ENCODE peak calls at places on chromosomes 3 and 15, in five cellular contexts. P is stomach; G is foreskin keratinocyte; Z is IMR-90; O is CD4-positive, alpha-beta T cell. S is an unnamed sample.

GRCh38 chr3:191143224-191143623 is 55.8 kb upstream of the OSTN start:
- DNase-seq in P (no peak), G (no peak), Z (no peak), O (no peak), S (no peak)

GRCh38 chr3:188339410-188340295 is 185.7 kb downstream of the LPP start:
- DNase-seq in P (no peak), G (no peak), Z (no peak), O (no peak), S (no peak)

GRCh38 chr3:14602804-14603644 is 48.5 kb upstream of the CCDC174 start:
- DNase-seq in P (peak; percentile 41), G (no peak), Z (no peak), O (no peak), S (no peak)

GRCh38 chr3:5136211-5136610 is 14.1 kb downstream of the ARL8B start:
- DNase-seq in P (no peak), G (no peak), Z (no peak), O (no peak), S (no peak)

GRCh38 chr3:59424268-59425010 is 374.6 kb upstream of the CFAP20DC start:
- DNase-seq in P (no peak), G (peak; percentile 88), Z (peak; percentile 93), O (peak; percentile 15), S (peak; percentile 61)

GRCh38 chr3:152508705-152509104 is 240.0 kb downstream of the MBNL1 start:
- DNase-seq in P (no peak), G (peak; percentile 6), Z (no peak), O (no peak), S (no peak)

GRCh38 chr3:128495435-128495970 is 2.5 kb upstream of the GATA2 start:
- DNase-seq in P (no peak), G (no peak), Z (no peak), O (no peak), S (no peak)

GRCh38 chr3:115021061-115021460 is 126.0 kb downstream of the ZBTB20 start:
- DNase-seq in P (no peak), G (no peak), Z (no peak), O (no peak), S (no peak)

GRCh38 chr15:74322558-74323180 is 44.8 kb downstream of the CYP11A1 start:
- DNase-seq in P (peak; percentile 59), G (no peak), Z (peak; percentile 58), O (peak; percentile 38), S (peak; percentile 39)

GRCh38 chr3:82973810-82974209 is 1212.4 kb upstream of the GBE1 start:
- DNase-seq in P (no peak), G (no peak), Z (no peak), O (no peak), S (no peak)

GRCh38 chr15:65962187-65962586 is 92.9 kb downstream of the RAB11A start:
- DNase-seq in P (no peak), G (no peak), Z (no peak), O (no peak), S (no peak)

GRCh38 chr15:65963911-65964482 is 94.7 kb downstream of the RAB11A start:
- DNase-seq in P (no peak), G (no peak), Z (no peak), O (no peak), S (no peak)

GRCh38 chr15:65960586-65960985 is 91.3 kb downstream of the RAB11A start:
- DNase-seq in P (no peak), G (no peak), Z (no peak), O (no peak), S (no peak)

GRCh38 chr15:65964792-65965433 is 95.6 kb downstream of the RAB11A start:
- DNase-seq in P (no peak), G (no peak), Z (no peak), O (no peak), S (no peak)

DNA sequence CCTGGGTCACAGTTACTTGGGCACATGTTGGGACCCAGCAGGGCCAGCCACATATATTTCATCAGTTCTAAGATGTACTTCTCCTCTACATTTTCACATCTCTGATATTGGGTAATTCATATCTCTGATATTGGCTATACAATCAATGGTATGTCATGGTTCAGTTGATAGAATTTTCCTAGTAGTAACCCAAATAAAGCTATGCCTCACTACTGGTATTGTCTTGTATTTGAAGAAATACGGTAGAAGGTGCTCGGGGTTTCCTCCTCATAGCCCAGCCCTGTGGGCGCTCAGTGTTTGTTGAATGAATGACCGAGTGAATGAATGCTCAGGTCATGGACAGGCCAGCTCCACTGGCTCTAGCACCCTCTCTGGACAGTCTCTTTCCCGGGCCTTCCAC is 94.1 kb downstream of the RAB11A start:
- DNase-seq in P (no peak), G (no peak), Z (no peak), O (no peak), S (no peak)
- H3K27ac ChIP-seq in P (no peak overlapping the region), G (no peak overlapping the region), Z (no peak overlapping the region), O (no peak overlapping the region), S (no peak overlapping the region)

GRCh38 chr15:89523101-89523500 is 26.7 kb upstream of the RHCG start:
- DNase-seq in P (no peak), G (no peak), Z (no peak), O (no peak), S (no peak)
- H3K27ac ChIP-seq in P (no peak overlapping the region), G (no peak overlapping the region), Z (no peak overlapping the region), O (no peak overlapping the region), S (no peak overlapping the region)

GRCh38 chr15:69164807-69165636 is 4.6 kb downstream of the GLCE start:
- DNase-seq in P (no peak), G (peak; percentile 55), Z (peak; percentile 88), O (no peak), S (no peak)
- H3K27ac ChIP-seq in P (no peak overlapping the region), G (no peak overlapping the region), Z (no peak overlapping the region), O (no peak overlapping the region), S (no peak overlapping the region)

GRCh38 chr3:194775731-194776130 is 90.0 kb downstream of the FAM43A start:
- DNase-seq in P (no peak), G (no peak), Z (no peak), O (no peak), S (no peak)

GRCh38 chr3:194772241-194773000 is 86.7 kb downstream of the FAM43A start:
- DNase-seq in P (no peak), G (peak; percentile 64), Z (no peak), O (no peak), S (no peak)

GRCh38 chr3:194775266-194775665 is 89.6 kb downstream of the FAM43A start:
- DNase-seq in P (no peak), G (no peak), Z (no peak), O (no peak), S (no peak)

GRCh38 chr3:194773216-194773615 is 87.5 kb downstream of the FAM43A start:
- DNase-seq in P (no peak), G (peak; percentile 22), Z (no peak), O (no peak), S (no peak)

DNA sequence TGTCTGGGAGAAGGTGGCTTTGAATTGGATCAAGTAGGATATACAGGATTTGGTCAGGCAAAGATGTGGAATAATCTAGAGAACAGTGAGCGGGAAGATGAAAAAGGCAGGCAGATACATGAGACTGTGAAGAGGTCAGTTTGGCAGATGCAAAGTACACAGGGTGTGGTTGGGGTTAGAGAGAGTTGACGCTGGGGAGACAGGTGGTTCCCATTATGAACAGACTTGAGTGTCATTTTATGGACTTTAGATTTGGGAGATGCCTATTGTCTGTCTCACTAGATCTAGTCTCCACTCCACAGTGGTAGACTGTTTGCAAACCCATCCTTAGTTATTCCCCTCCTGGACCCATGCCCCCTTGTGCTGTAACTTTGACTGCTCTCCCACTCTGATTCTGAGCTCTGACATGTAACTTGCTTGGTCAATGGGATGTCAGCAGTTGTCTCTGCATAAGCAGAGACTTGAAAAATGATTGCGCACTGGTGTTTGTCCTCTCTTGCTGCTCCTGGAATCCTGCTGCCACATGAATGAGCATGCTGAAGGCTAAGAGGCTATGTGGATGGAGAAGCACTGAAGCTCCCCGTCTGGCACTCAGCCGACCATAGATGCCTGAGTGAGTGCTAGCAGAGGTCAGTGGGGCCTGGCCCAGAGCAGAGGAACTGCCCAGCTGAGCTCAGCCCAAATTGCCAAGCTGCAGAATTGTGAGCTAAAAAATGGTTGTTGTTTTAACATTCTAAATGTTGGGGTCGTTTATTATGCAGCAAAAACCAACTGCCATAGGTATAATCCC is 88.2 kb downstream of the FAM43A start:
- DNase-seq in P (no peak), G (no peak), Z (no peak), O (no peak), S (no peak)
- H3K27ac ChIP-seq in P (no peak overlapping the region), G (no peak overlapping the region), Z (no peak overlapping the region), O (no peak overlapping the region), S (no peak overlapping the region)

GRCh38 chr15:77609558-77609957 is 23.2 kb downstream of the LINGO1 start:
- DNase-seq in P (no peak), G (no peak), Z (no peak), O (no peak), S (no peak)

GRCh38 chr15:77614251-77614806 is 18.4 kb downstream of the LINGO1 start:
- DNase-seq in P (no peak), G (no peak), Z (no peak), O (no peak), S (no peak)

GRCh38 chr15:77610731-77611130 is 22.0 kb downstream of the LINGO1 start:
- DNase-seq in P (no peak), G (no peak), Z (no peak), O (no peak), S (no peak)

GRCh38 chr15:77612958-77613601 is 19.6 kb downstream of the LINGO1 start:
- DNase-seq in P (no peak), G (no peak), Z (no peak), O (no peak), S (no peak)

GRCh38 chr15:77611767-77612166 is 20.9 kb downstream of the LINGO1 start:
- DNase-seq in P (no peak), G (no peak), Z (no peak), O (no peak), S (no peak)
- H3K27ac ChIP-seq in P (no peak overlapping the region), G (no peak overlapping the region), Z (no peak overlapping the region), O (no peak overlapping the region), S (no peak overlapping the region)

DNA sequence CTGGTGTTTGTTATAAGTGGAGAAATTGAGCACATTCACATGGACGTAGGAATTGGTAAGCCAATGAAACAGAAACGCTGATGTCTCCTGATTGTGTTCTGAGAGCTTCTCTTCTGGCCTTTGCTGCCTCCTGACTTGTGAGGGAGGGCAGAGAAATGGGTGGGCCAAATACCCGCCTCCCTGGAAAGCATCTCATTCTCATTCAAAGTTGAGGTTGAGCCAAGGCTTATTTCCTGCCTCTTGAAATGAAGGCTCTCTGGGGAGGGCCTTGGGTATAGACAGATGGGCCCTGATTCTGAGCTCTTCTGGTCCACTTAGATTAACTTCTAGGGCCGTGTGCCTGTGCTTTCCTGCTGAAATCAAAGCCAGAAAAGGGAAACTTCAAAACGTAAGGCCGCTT is 57.4 kb upstream of the MYZAP start:
- DNase-seq in P (no peak), G (no peak), Z (no peak), O (no peak), S (no peak)
- H3K27ac ChIP-seq in P (no peak overlapping the region), G (no peak overlapping the region), Z (no peak overlapping the region), O (no peak overlapping the region), S (no peak overlapping the region)

DNA sequence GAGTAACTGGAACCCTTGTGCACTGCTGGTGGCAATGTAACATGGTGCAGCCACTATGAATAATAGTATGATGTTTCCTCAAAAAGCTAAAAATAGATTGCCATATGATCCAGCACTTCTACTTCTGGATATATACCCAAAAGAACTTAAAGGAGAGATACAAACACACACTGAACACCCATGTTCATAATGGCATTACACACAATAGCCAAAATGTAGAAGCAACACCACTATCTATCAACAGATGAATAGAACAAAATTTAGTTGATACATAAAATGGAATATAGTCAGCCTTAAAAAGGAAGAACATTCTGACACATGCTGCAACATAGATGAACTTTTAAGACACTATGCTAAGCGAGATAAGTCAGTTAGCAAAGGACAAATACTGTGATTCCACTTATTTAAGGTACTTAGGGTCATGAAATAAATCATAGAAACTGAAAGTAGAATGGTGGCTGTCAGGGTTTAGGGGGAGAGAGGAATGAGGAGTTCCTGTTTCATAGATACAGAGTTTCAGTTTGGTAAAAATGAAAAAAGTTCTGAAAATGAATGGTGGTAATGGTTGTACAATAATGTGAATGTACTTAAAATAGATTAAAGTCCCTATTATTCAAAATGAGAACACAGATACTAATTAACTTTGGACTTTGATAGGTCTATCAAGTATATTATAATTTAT is 59.5 kb upstream of the IMPG2 start:
- DNase-seq in P (no peak), G (no peak), Z (no peak), O (no peak), S (peak; percentile 6)
- H3K27ac ChIP-seq in P (no peak overlapping the region), G (no peak overlapping the region), Z (no peak overlapping the region), O (peak overlapping the region; percentile 5), S (no peak overlapping the region)

S was measured in CD8-positive, alpha-beta memory T cell.